ENCODE peak calls at places on chromosome 5, in eight cellular contexts. One of them, this sample, is unnamed.

GRCh38 chr5:35183243-35183955 is 46.9 kb downstream of the PRLR start:
- DNase-seq in pancreas: peak; percentile 69
- DNase-seq in sigmoid colon: no peak
- DNase-seq in HCT116: peak; percentile 10
- DNase-seq in GM23248: peak; percentile 71
- DNase-seq in CD4-positive, alpha-beta memory T cell: peak; percentile 37
- DNase-seq in mesenchymal stem cell: peak; percentile 63
- DNase-seq in thoracic aorta: no peak
- DNase-seq in this sample: peak; percentile 44

GRCh38 chr5:54663876-54664275 is 146.3 kb downstream of the SNX18 start:
- DNase-seq in pancreas: no peak
- DNase-seq in sigmoid colon: peak; percentile 78
- DNase-seq in HCT116: no peak
- DNase-seq in GM23248: peak; percentile 96
- DNase-seq in CD4-positive, alpha-beta memory T cell: no peak
- DNase-seq in mesenchymal stem cell: peak; percentile 77
- DNase-seq in thoracic aorta: no peak
- DNase-seq in this sample: peak; percentile 86

GRCh38 chr5:76642390-76643040 is 19.3 kb upstream of the F2RL2 start:
- DNase-seq in pancreas: no peak
- DNase-seq in sigmoid colon: no peak
- DNase-seq in HCT116: no peak
- DNase-seq in GM23248: no peak
- DNase-seq in CD4-positive, alpha-beta memory T cell: no peak
- DNase-seq in mesenchymal stem cell: peak; percentile 32
- DNase-seq in thoracic aorta: no peak
- DNase-seq in this sample: peak; percentile 15

GRCh38 chr5:137621861-137622823 is 113.7 kb downstream of the KLHL3 start:
- DNase-seq in pancreas: peak; percentile 18
- DNase-seq in sigmoid colon: peak; percentile 46
- DNase-seq in HCT116: no peak
- DNase-seq in GM23248: peak; percentile 96
- DNase-seq in CD4-positive, alpha-beta memory T cell: no peak
- DNase-seq in mesenchymal stem cell: no peak
- DNase-seq in thoracic aorta: peak; percentile 78
- DNase-seq in this sample: peak; percentile 87

GRCh38 chr5:153880094-153880493 is 158.6 kb downstream of the FAM114A2 start:
- DNase-seq in pancreas: no peak
- DNase-seq in sigmoid colon: no peak
- DNase-seq in HCT116: no peak
- DNase-seq in GM23248: no peak
- DNase-seq in CD4-positive, alpha-beta memory T cell: no peak
- DNase-seq in mesenchymal stem cell: no peak
- DNase-seq in thoracic aorta: no peak
- DNase-seq in this sample: no peak

GRCh38 chr5:97044057-97044456 is 98.4 kb downstream of the LIX1 start:
- DNase-seq in pancreas: peak; percentile 23
- DNase-seq in sigmoid colon: peak; percentile 62
- DNase-seq in HCT116: peak; percentile 4
- DNase-seq in GM23248: peak; percentile 47
- DNase-seq in CD4-positive, alpha-beta memory T cell: no peak
- DNase-seq in mesenchymal stem cell: peak; percentile 6
- DNase-seq in thoracic aorta: no peak
- DNase-seq in this sample: peak; percentile 33

GRCh38 chr5:5492087-5492933 is 69.8 kb downstream of the ICE1 start:
- DNase-seq in pancreas: peak; percentile 35
- DNase-seq in sigmoid colon: no peak
- DNase-seq in HCT116: peak; percentile 57
- DNase-seq in GM23248: peak; percentile 67
- DNase-seq in CD4-positive, alpha-beta memory T cell: peak; percentile 62
- DNase-seq in mesenchymal stem cell: peak; percentile 63
- DNase-seq in thoracic aorta: no peak
- DNase-seq in this sample: peak; percentile 32

GRCh38 chr5:143749581-143750204 is 62.3 kb upstream of the HMHB1 start:
- DNase-seq in pancreas: no peak
- DNase-seq in sigmoid colon: no peak
- DNase-seq in HCT116: no peak
- DNase-seq in GM23248: no peak
- DNase-seq in CD4-positive, alpha-beta memory T cell: no peak
- DNase-seq in mesenchymal stem cell: peak; percentile 70
- DNase-seq in thoracic aorta: no peak
- DNase-seq in this sample: no peak

GRCh38 chr5:59873113-59873512 is 20.4 kb downstream of the PDE4D start:
- DNase-seq in pancreas: no peak
- DNase-seq in sigmoid colon: no peak
- DNase-seq in HCT116: no peak
- DNase-seq in GM23248: peak; percentile 75
- DNase-seq in CD4-positive, alpha-beta memory T cell: no peak
- DNase-seq in mesenchymal stem cell: peak; percentile 71
- DNase-seq in thoracic aorta: no peak
- DNase-seq in this sample: no peak

GRCh38 chr5:42858709-42859108 is 47.0 kb upstream of the SELENOP start:
- DNase-seq in pancreas: no peak
- DNase-seq in sigmoid colon: no peak
- DNase-seq in HCT116: no peak
- DNase-seq in GM23248: no peak
- DNase-seq in CD4-positive, alpha-beta memory T cell: no peak
- DNase-seq in mesenchymal stem cell: no peak
- DNase-seq in thoracic aorta: no peak
- DNase-seq in this sample: no peak

GRCh38 chr5:124162782-124163532 is 583.5 kb downstream of the ZNF608 start:
- DNase-seq in pancreas: peak; percentile 22
- DNase-seq in sigmoid colon: no peak
- DNase-seq in HCT116: no peak
- DNase-seq in GM23248: peak; percentile 52
- DNase-seq in CD4-positive, alpha-beta memory T cell: no peak
- DNase-seq in mesenchymal stem cell: peak; percentile 25
- DNase-seq in thoracic aorta: no peak
- DNase-seq in this sample: peak; percentile 13

GRCh38 chr5:172766287-172767104 is 4.5 kb downstream of the DUSP1 start:
- DNase-seq in pancreas: peak; percentile 68
- DNase-seq in sigmoid colon: peak; percentile 96
- DNase-seq in HCT116: no peak
- DNase-seq in GM23248: peak; percentile 91
- DNase-seq in CD4-positive, alpha-beta memory T cell: peak; percentile 72
- DNase-seq in mesenchymal stem cell: peak; percentile 98
- DNase-seq in thoracic aorta: peak; percentile 87
- DNase-seq in this sample: peak; percentile 59

GRCh38 chr5:115424446-115424845 is 120.1 kb downstream of the FEM1C start:
- DNase-seq in pancreas: no peak
- DNase-seq in sigmoid colon: no peak
- DNase-seq in HCT116: no peak
- DNase-seq in GM23248: no peak
- DNase-seq in CD4-positive, alpha-beta memory T cell: no peak
- DNase-seq in mesenchymal stem cell: no peak
- DNase-seq in thoracic aorta: no peak
- DNase-seq in this sample: no peak

GRCh38 chr5:72451771-72452505 is 55.3 kb downstream of the ZNF366 start:
- DNase-seq in pancreas: peak; percentile 22
- DNase-seq in sigmoid colon: peak; percentile 91
- DNase-seq in HCT116: no peak
- DNase-seq in GM23248: peak; percentile 97
- DNase-seq in CD4-positive, alpha-beta memory T cell: no peak
- DNase-seq in mesenchymal stem cell: peak; percentile 86
- DNase-seq in thoracic aorta: peak; percentile 53
- DNase-seq in this sample: peak; percentile 77

GRCh38 chr5:176470539-176470938 is 22.4 kb downstream of the FAF2 start:
- DNase-seq in pancreas: no peak
- DNase-seq in sigmoid colon: no peak
- DNase-seq in HCT116: no peak
- DNase-seq in GM23248: no peak
- DNase-seq in CD4-positive, alpha-beta memory T cell: no peak
- DNase-seq in mesenchymal stem cell: no peak
- DNase-seq in thoracic aorta: no peak
- DNase-seq in this sample: no peak

GRCh38 chr5:176473335-176474006 is 25.3 kb downstream of the FAF2 start:
- DNase-seq in pancreas: no peak
- DNase-seq in sigmoid colon: no peak
- DNase-seq in HCT116: no peak
- DNase-seq in GM23248: no peak
- DNase-seq in CD4-positive, alpha-beta memory T cell: no peak
- DNase-seq in mesenchymal stem cell: no peak
- DNase-seq in thoracic aorta: no peak
- DNase-seq in this sample: peak; percentile 76

GRCh38 chr5:176469293-176469692 is 21.1 kb downstream of the FAF2 start:
- DNase-seq in pancreas: no peak
- DNase-seq in sigmoid colon: no peak
- DNase-seq in HCT116: no peak
- DNase-seq in GM23248: peak; percentile 21
- DNase-seq in CD4-positive, alpha-beta memory T cell: no peak
- DNase-seq in mesenchymal stem cell: no peak
- DNase-seq in thoracic aorta: no peak
- DNase-seq in this sample: peak; percentile 44

GRCh38 chr5:176474476-176474875 is 26.3 kb downstream of the FAF2 start:
- DNase-seq in pancreas: no peak
- DNase-seq in sigmoid colon: no peak
- DNase-seq in HCT116: no peak
- DNase-seq in GM23248: peak; percentile 55
- DNase-seq in CD4-positive, alpha-beta memory T cell: no peak
- DNase-seq in mesenchymal stem cell: peak; percentile 33
- DNase-seq in thoracic aorta: no peak
- DNase-seq in this sample: no peak
- H3K4me3 ChIP-seq in pancreas: no peak overlapping the region
- H3K4me3 ChIP-seq in sigmoid colon: no peak overlapping the region
- H3K4me3 ChIP-seq in HCT116: no peak overlapping the region
- H3K4me3 ChIP-seq in GM23248: no peak overlapping the region
- H3K4me3 ChIP-seq in CD4-positive, alpha-beta memory T cell: no peak overlapping the region
- H3K4me3 ChIP-seq in mesenchymal stem cell: no peak overlapping the region
- H3K4me3 ChIP-seq in thoracic aorta: no peak overlapping the region
- H3K4me3 ChIP-seq in this sample: no peak overlapping the region

DNA sequence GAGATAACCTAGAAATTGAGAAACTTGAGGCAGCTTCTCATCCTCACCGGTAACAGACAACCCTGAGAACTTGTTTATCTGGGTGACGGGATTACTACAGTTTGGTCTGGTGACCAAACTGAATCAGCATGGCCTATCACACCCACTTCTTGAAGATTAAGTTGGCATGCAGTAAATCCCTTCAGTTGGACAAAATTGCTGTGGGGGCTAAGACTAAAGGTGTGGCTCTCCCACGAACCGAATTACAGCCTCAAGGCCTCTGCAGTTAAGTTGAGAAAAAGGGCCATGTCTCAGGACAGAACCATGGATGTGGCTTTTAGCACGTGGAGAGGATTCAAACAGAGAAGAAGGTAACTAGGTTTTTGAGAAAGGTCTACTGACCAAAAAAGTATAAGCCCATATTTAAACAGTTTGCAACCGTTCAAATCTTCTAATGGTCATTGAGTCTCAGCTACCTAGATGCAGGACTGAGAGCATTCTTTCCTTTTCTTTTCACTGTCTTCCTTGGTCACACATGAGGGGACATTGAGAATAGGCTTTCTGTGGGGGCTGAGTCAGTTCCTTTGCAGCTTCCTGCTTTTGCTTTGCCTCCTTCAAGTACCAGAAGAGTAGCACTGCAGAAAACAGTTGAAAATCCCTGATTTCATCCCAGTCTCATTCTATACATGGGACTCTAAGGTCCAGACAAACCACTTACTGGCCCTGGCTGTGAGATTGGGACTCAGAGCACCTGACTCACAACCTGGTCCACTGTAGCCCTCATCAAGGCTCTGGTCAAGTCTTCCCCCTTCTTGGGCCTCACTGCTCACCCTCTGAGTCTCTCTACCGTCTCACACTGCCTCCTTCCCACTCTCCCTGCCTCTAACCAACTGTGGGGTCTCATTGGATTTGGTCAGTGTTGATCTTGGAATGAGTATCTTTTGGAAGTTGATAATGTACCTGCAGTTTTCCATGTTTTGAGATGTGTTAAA is 30.9 kb downstream of the PDE6A start:
- DNase-seq in pancreas: no peak
- DNase-seq in sigmoid colon: no peak
- DNase-seq in HCT116: no peak
- DNase-seq in GM23248: no peak
- DNase-seq in CD4-positive, alpha-beta memory T cell: no peak
- DNase-seq in mesenchymal stem cell: no peak
- DNase-seq in thoracic aorta: no peak
- DNase-seq in this sample: no peak
- H3K9me3 ChIP-seq in pancreas: no peaks in the 10 kb centered on the region
- H3K9me3 ChIP-seq in sigmoid colon: no peaks in the 10 kb centered on the region
- H3K9me3 ChIP-seq in HCT116: no peaks in the 10 kb centered on the region
- H3K9me3 ChIP-seq in GM23248: no peaks in the 10 kb centered on the region
- H3K9me3 ChIP-seq in CD4-positive, alpha-beta memory T cell: no peaks in the 10 kb centered on the region
- H3K9me3 ChIP-seq in mesenchymal stem cell: no peaks in the 10 kb centered on the region
- H3K9me3 ChIP-seq in thoracic aorta: no peaks in the 10 kb centered on the region
- H3K9me3 ChIP-seq in this sample: no peaks in the 10 kb centered on the region

DNA sequence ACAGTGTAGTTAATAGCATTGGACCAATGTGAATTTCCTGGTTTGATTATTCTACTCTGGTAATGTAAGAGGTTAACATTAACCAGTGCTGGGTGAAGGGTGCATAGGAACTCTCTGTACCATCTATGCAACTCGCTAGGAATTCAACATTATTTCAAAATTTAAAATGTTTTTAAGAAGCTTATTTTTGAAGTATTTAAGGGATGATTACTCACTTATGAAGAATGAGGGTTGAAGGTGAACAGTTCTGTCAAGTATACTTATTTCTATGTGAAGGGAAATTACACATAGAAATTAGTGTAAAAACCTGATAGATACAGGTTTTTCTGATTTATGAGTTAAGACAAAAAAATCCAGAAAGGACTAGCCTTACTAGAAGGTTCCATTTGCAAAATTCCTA is 165.8 kb downstream of the INSYN2B start:
- DNase-seq in pancreas: no peak
- DNase-seq in sigmoid colon: no peak
- DNase-seq in HCT116: no peak
- DNase-seq in GM23248: peak; percentile 20
- DNase-seq in CD4-positive, alpha-beta memory T cell: no peak
- DNase-seq in mesenchymal stem cell: no peak
- DNase-seq in thoracic aorta: no peak
- DNase-seq in this sample: no peak
- H3K36me3 ChIP-seq in pancreas: no peaks in the 10 kb centered on the region
- H3K36me3 ChIP-seq in sigmoid colon: no peaks in the 10 kb centered on the region
- H3K36me3 ChIP-seq in HCT116: no peaks in the 10 kb centered on the region
- H3K36me3 ChIP-seq in GM23248: no peaks in the 10 kb centered on the region
- H3K36me3 ChIP-seq in CD4-positive, alpha-beta memory T cell: peaks cover 33% of the 10 kb centered on the region
- H3K36me3 ChIP-seq in mesenchymal stem cell: no peaks in the 10 kb centered on the region
- H3K36me3 ChIP-seq in thoracic aorta: no peaks in the 10 kb centered on the region
- H3K36me3 ChIP-seq in this sample: no peaks in the 10 kb centered on the region

DNA sequence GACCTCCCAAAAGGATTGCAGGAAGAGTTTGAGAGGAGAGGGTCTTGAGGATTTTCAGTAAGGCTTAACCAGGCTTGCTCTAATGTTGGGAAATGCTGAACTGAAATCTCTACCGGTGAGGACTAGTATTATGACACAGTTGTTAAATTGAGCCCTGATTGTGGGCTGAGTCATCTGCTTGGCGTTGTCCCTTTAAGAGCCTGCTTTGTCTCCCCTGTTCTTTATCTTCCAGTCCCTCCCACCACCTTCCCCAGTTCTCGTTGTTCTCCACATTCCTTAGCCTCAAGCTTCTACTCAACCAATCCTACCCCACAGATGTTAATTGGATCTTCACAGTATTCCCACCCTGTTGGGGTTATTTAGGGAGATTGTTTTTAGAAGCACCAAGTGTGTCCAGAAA is 57.7 kb downstream of the ANKRD55 start:
- DNase-seq in pancreas: no peak
- DNase-seq in sigmoid colon: peak; percentile 85
- DNase-seq in HCT116: peak; percentile 13
- DNase-seq in GM23248: peak; percentile 86
- DNase-seq in CD4-positive, alpha-beta memory T cell: no peak
- DNase-seq in mesenchymal stem cell: peak; percentile 75
- DNase-seq in thoracic aorta: no peak
- DNase-seq in this sample: peak; percentile 76
- H3K4me3 ChIP-seq in pancreas: no peak overlapping the region
- H3K4me3 ChIP-seq in sigmoid colon: no peak overlapping the region
- H3K4me3 ChIP-seq in HCT116: no peak overlapping the region
- H3K4me3 ChIP-seq in GM23248: peak overlapping the region; percentile 19
- H3K4me3 ChIP-seq in CD4-positive, alpha-beta memory T cell: no peak overlapping the region
- H3K4me3 ChIP-seq in mesenchymal stem cell: no peak overlapping the region
- H3K4me3 ChIP-seq in thoracic aorta: no peak overlapping the region
- H3K4me3 ChIP-seq in this sample: no peak overlapping the region

GRCh38 chr5:19099195-19099594 is 888.8 kb downstream of the CDH18 start:
- DNase-seq in pancreas: no peak
- DNase-seq in sigmoid colon: no peak
- DNase-seq in HCT116: no peak
- DNase-seq in GM23248: no peak
- DNase-seq in CD4-positive, alpha-beta memory T cell: no peak
- DNase-seq in mesenchymal stem cell: no peak
- DNase-seq in thoracic aorta: no peak
- DNase-seq in this sample: no peak
- H3K9me3 ChIP-seq in pancreas: no peaks in the 10 kb centered on the region
- H3K9me3 ChIP-seq in sigmoid colon: no peaks in the 10 kb centered on the region
- H3K9me3 ChIP-seq in HCT116: peaks cover 16% of the 10 kb centered on the region
- H3K9me3 ChIP-seq in GM23248: no peaks in the 10 kb centered on the region
- H3K9me3 ChIP-seq in CD4-positive, alpha-beta memory T cell: no peaks in the 10 kb centered on the region
- H3K9me3 ChIP-seq in mesenchymal stem cell: no peaks in the 10 kb centered on the region
- H3K9me3 ChIP-seq in thoracic aorta: no peaks in the 10 kb centered on the region
- H3K9me3 ChIP-seq in this sample: no peaks in the 10 kb centered on the region